ENCODE peak calls at places on chromosome 9, in six cellular contexts. O is left ventricle myocardium inferior; Y is lung; E is body of pancreas; V is effector memory CD4-positive, alpha-beta T cell; L is PC-3. M is an unnamed sample. For H3K4me1, the result is how much of the 10 kb centered on the place peaks cover.

GRCh38 chr9:16331527-16331926 is 538.9 kb downstream of the BNC2 start:
- DNase-seq in O (no peak), Y (no peak), E (no peak), V (no peak), L (no peak), M (no peak)

GRCh38 chr9:119677811-119678530 is 308.7 kb upstream of the BRINP1 start:
- DNase-seq in O (no peak), Y (no peak), E (no peak), V (no peak), L (no peak), M (no peak)

GRCh38 chr9:72476617-72477375 is 44.6 kb upstream of the TMC1 start:
- DNase-seq in O (no peak), Y (no peak), E (no peak), V (no peak), L (peak), M (no peak)

GRCh38 chr9:84187090-84187489 is 153.5 kb downstream of the SLC28A3 start:
- DNase-seq in O (no peak), Y (no peak), E (no peak), V (no peak), L (no peak), M (no peak)

GRCh38 chr9:88782931-88783451 is 208.3 kb upstream of the S1PR3 start:
- DNase-seq in O (no peak), Y (no peak), E (no peak), V (no peak), L (peak), M (no peak)

GRCh38 chr9:103287361-103287760 is 292.2 kb downstream of the CYLC2 start:
- DNase-seq in O (no peak), Y (no peak), E (no peak), V (no peak), L (no peak), M (no peak)

GRCh38 chr9:38638881-38639576 is 18.6 kb upstream of the ANKRD18A start:
- DNase-seq in O (no peak), Y (no peak), E (no peak), V (no peak), L (peak), M (no peak)

GRCh38 chr9:80932181-80932580 is 757.2 kb downstream of the TLE1 start:
- DNase-seq in O (no peak), Y (no peak), E (no peak), V (no peak), L (no peak), M (no peak)

GRCh38 chr9:127336708-127337352 is 60.1 kb upstream of the SLC2A8 start:
- DNase-seq in O (peak), Y (peak), E (peak), V (no peak), L (peak), M (no peak)

GRCh38 chr9:6229604-6230003 is 14.0 kb downstream of the IL33 start:
- DNase-seq in O (no peak), Y (no peak), E (no peak), V (no peak), L (peak), M (no peak)

GRCh38 chr9:33429256-33430080 is 17.9 kb downstream of the AQP3 start:
- DNase-seq in O (no peak), Y (no peak), E (no peak), V (no peak), L (no peak), M (no peak)

GRCh38 chr9:123338710-123339665 is 17.0 kb upstream of the CRB2 start:
- DNase-seq in O (peak), Y (no peak), E (no peak), V (peak), L (no peak), M (no peak)

GRCh38 chr9:136903041-136903554 is 16.8 kb downstream of the TRAF2 start:
- DNase-seq in O (peak), Y (no peak), E (peak), V (no peak), L (no peak), M (no peak)

GRCh38 chr9:18473551-18474279 is at the start of gene ADAMTSL1:
- DNase-seq in O (peak), Y (peak), E (peak), V (no peak), L (no peak), M (peak)

GRCh38 chr9:104831681-104832080 is 67.8 kb downstream of the NIPSNAP3B start:
- DNase-seq in O (no peak), Y (no peak), E (no peak), V (no peak), L (peak), M (no peak)

GRCh38 chr9:105449081-105449480 is 1.2 kb downstream of the FSD1L start:
- DNase-seq in O (no peak), Y (no peak), E (no peak), V (no peak), L (no peak), M (no peak)

GRCh38 chr9:97528529-97529230 is 27.2 kb downstream of the TMOD1 start:
- DNase-seq in O (no peak), Y (no peak), E (no peak), V (no peak), L (peak), M (peak)

GRCh38 chr9:71487046-71487445 is 281.3 kb downstream of the CEMIP2 start:
- DNase-seq in O (peak), Y (no peak), E (no peak), V (no peak), L (no peak), M (no peak)

GRCh38 chr9:136095028-136095494 is at the start of gene NACC2:
- DNase-seq in O (peak), Y (no peak), E (peak), V (no peak), L (peak), M (peak)

GRCh38 chr9:122791872-122792669 is 3.3 kb downstream of the OR5C1 start:
- DNase-seq in O (no peak), Y (no peak), E (no peak), V (no peak), L (no peak), M (no peak)

GRCh38 chr9:36443581-36443980 is 43.5 kb upstream of the RNF38 start:
- DNase-seq in O (no peak), Y (no peak), E (no peak), V (no peak), L (peak), M (no peak)

GRCh38 chr9:97710356-97711222 is 13.4 kb upstream of the XPA start:
- DNase-seq in O (no peak), Y (peak), E (peak), V (no peak), L (peak), M (peak)

GRCh38 chr9:130198501-130199179 is 26.4 kb downstream of the NCS1 start:
- DNase-seq in O (no peak), Y (no peak), E (no peak), V (no peak), L (no peak), M (no peak)

GRCh38 chr9:22643541-22643940 is 196.9 kb downstream of the DMRTA1 start:
- DNase-seq in O (no peak), Y (no peak), E (no peak), V (no peak), L (no peak), M (no peak)

GRCh38 chr9:24245988-24246387 is 299.7 kb downstream of the IZUMO3 start:
- DNase-seq in O (no peak), Y (no peak), E (no peak), V (no peak), L (peak), M (peak)

GRCh38 chr9:69174645-69175487 is 789 bp downstream of the TJP2 start:
- DNase-seq in O (no peak), Y (no peak), E (peak), V (peak), L (peak), M (peak)

GRCh38 chr9:125240649-125240999 is 519 bp downstream of the HSPA5 start:
- DNase-seq in O (no peak), Y (peak), E (peak), V (no peak), L (peak), M (no peak)

GRCh38 chr9:113992994-113993393 is 85.1 kb downstream of the AMBP start:
- DNase-seq in O (no peak), Y (no peak), E (no peak), V (no peak), L (no peak), M (no peak)

GRCh38 chr9:18208166-18209059 is 265.5 kb upstream of the ADAMTSL1 start:
- DNase-seq in O (no peak), Y (peak), E (peak), V (no peak), L (peak), M (peak)

GRCh38 chr9:92719028-92719647 is 45.5 kb downstream of the BICD2 start:
- DNase-seq in O (no peak), Y (no peak), E (peak), V (no peak), L (no peak), M (no peak)

GRCh38 chr9:100714372-100715099 is 136.7 kb downstream of the CAVIN4 start:
- DNase-seq in O (peak), Y (peak), E (peak), V (no peak), L (peak), M (peak)

GRCh38 chr9:33202552-33203300 is 35.6 kb upstream of the B4GALT1 start:
- DNase-seq in O (peak), Y (no peak), E (no peak), V (no peak), L (no peak), M (no peak)

GRCh38 chr9:128215491-128216404 is 12.6 kb downstream of the DNM1 start:
- DNase-seq in O (peak), Y (no peak), E (no peak), V (no peak), L (no peak), M (no peak)

GRCh38 chr9:122180633-122181032 is 20.9 kb downstream of the MORN5 start:
- DNase-seq in O (no peak), Y (no peak), E (no peak), V (no peak), L (peak), M (no peak)

GRCh38 chr9:76646249-76646648 is 118.0 kb upstream of the PCA3 start:
- DNase-seq in O (no peak), Y (no peak), E (no peak), V (no peak), L (no peak), M (no peak)

GRCh38 chr9:4114569-4115505 is 185.0 kb downstream of the GLIS3 start:
- DNase-seq in O (no peak), Y (no peak), E (no peak), V (no peak), L (no peak), M (no peak)

GRCh38 chr9:4111233-4112000 is 188.5 kb downstream of the GLIS3 start:
- DNase-seq in O (no peak), Y (no peak), E (no peak), V (no peak), L (no peak), M (no peak)

GRCh38 chr9:4110562-4110961 is 189.3 kb downstream of the GLIS3 start:
- DNase-seq in O (no peak), Y (no peak), E (no peak), V (no peak), L (no peak), M (no peak)

GRCh38 chr9:4116091-4116581 is 183.7 kb downstream of the GLIS3 start:
- DNase-seq in O (no peak), Y (no peak), E (no peak), V (no peak), L (no peak), M (no peak)

DNA sequence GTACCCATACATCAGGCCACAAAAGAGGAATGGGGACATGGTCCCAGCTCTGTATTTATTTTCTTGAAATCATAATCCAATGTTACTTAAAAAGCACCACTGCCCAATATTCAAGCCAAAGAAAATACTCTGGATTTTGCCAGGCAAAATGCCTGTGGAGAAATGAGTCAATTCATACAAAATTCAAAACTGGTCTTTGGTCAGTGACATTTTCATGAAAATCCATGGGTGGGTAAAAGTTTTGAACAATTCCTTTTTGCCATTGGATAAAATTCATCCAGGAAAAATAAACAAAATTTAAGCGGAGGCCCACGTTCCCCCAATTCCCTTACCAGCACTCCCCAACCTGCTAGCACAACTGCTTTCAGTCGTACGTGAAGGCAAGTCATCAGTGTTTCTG is 186.2 kb downstream of the GLIS3 start:
- DNase-seq in O (no peak), Y (no peak), E (no peak), V (no peak), L (no peak), M (no peak)
- H3K4me1 ChIP-seq in O (under half), Y (under half), E (under half), V (under half), L (under half), M (under half)

GRCh38 chr9:2255128-2255527 is 240.0 kb downstream of the SMARCA2 start:
- DNase-seq in O (no peak), Y (no peak), E (no peak), V (no peak), L (no peak), M (no peak)
- H3K4me1 ChIP-seq in O (under half), Y (under half), E (under half), V (under half), L (under half), M (under half)

GRCh38 chr9:696332-697090 is 145.0 kb upstream of the DMRT1 start:
- DNase-seq in O (peak), Y (no peak), E (no peak), V (no peak), L (peak), M (no peak)
- H3K4me1 ChIP-seq in O (half or more), Y (under half), E (under half), V (under half), L (half or more), M (under half)

DNA sequence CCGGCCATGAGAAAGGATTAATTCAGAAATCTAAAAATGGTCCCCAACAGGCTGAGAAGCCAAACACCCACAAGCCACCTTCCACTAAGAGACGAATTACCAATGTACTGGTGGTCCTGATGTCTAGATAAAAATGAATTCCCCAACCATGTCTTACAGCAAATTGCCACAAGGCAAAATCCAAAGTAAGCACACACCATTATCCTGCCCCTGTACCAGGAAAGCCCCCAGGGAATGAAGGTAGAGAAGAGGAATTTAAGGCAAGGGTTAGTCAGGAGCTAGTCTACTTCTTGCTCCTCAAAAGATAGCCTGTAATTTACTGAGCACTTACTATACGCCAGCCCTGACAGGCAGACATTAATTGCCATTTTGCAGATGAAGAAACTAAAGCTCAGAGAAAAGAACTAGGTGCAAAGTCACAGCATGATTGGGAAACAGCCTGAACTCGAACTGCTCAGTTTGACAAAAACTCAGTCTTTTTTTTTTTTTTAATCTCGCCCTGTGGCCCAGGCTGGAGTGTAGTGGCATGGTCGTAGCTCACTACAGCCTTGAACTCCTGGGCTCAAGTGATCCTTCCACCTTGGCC is 64.3 kb downstream of the RAPGEF1 start:
- DNase-seq in O (no peak), Y (no peak), E (no peak), V (no peak), L (no peak), M (no peak)
- H3K4me1 ChIP-seq in O (half or more), Y (under half), E (under half), V (half or more), L (under half), M (under half)

M was measured in HAP-1.